ENCODE peak calls at places on chromosomes 6 and 20, in five cellular contexts. One of them, this sample, is unnamed.
A peak's percentile ranks its signal among the peaks of the same experiment; 100 is the strongest.

GRCh38 chr20:17662333-17663039 is 19.6 kb downstream of the RRBP1 start:
- DNase-seq in neural progenitor cell: no peak
- DNase-seq in AG09309: no peak
- DNase-seq in NCI-H460: no peak
- DNase-seq in amygdala: no peak
- DNase-seq in this sample: no peak

GRCh38 chr20:35131953-35132352 is 15.2 kb downstream of the EDEM2 start:
- DNase-seq in neural progenitor cell: no peak
- DNase-seq in AG09309: no peak
- DNase-seq in NCI-H460: no peak
- DNase-seq in amygdala: no peak
- DNase-seq in this sample: no peak

GRCh38 chr20:45019027-45019763 is 52.9 kb downstream of the STK4 start:
- DNase-seq in neural progenitor cell: no peak
- DNase-seq in AG09309: no peak
- DNase-seq in NCI-H460: no peak
- DNase-seq in amygdala: no peak
- DNase-seq in this sample: no peak

GRCh38 chr20:47241345-47241781 is 115.1 kb downstream of the ZMYND8 start:
- DNase-seq in neural progenitor cell: no peak
- DNase-seq in AG09309: peak; percentile 79
- DNase-seq in NCI-H460: no peak
- DNase-seq in amygdala: no peak
- DNase-seq in this sample: no peak

GRCh38 chr6:167781066-167781767 is 45.5 kb upstream of the AFDN start:
- DNase-seq in neural progenitor cell: no peak
- DNase-seq in AG09309: no peak
- DNase-seq in NCI-H460: no peak
- DNase-seq in amygdala: no peak
- DNase-seq in this sample: no peak

GRCh38 chr20:41014557-41015088 is 14.0 kb upstream of the TOP1 start:
- DNase-seq in neural progenitor cell: no peak
- DNase-seq in AG09309: no peak
- DNase-seq in NCI-H460: no peak
- DNase-seq in amygdala: no peak
- DNase-seq in this sample: no peak

GRCh38 chr20:63277466-63278272 is 5.1 kb downstream of the ARFGAP1 start:
- DNase-seq in neural progenitor cell: no peak
- DNase-seq in AG09309: no peak
- DNase-seq in NCI-H460: no peak
- DNase-seq in amygdala: no peak
- DNase-seq in this sample: no peak

GRCh38 chr20:17430515-17430914 is 100.7 kb downstream of the BFSP1 start:
- DNase-seq in neural progenitor cell: no peak
- DNase-seq in AG09309: no peak
- DNase-seq in NCI-H460: no peak
- DNase-seq in amygdala: no peak
- DNase-seq in this sample: no peak

GRCh38 chr6:11288065-11288464 is 55.6 kb upstream of the NEDD9 start:
- DNase-seq in neural progenitor cell: no peak
- DNase-seq in AG09309: no peak
- DNase-seq in NCI-H460: no peak
- DNase-seq in amygdala: no peak
- DNase-seq in this sample: no peak

GRCh38 chr20:44460795-44461141 is 14.9 kb upstream of the TTPAL start:
- DNase-seq in neural progenitor cell: peak; percentile 46
- DNase-seq in AG09309: no peak
- DNase-seq in NCI-H460: peak; percentile 31
- DNase-seq in amygdala: no peak
- DNase-seq in this sample: no peak

GRCh38 chr6:97049254-97050004 is 124.9 kb downstream of the KLHL32 start:
- DNase-seq in neural progenitor cell: no peak
- DNase-seq in AG09309: no peak
- DNase-seq in NCI-H460: no peak
- DNase-seq in amygdala: no peak
- DNase-seq in this sample: no peak

GRCh38 chr20:18567739-18568091 is 483 bp downstream of the SMIM26 start:
- DNase-seq in neural progenitor cell: no peak
- DNase-seq in AG09309: no peak
- DNase-seq in NCI-H460: no peak
- DNase-seq in amygdala: no peak
- DNase-seq in this sample: no peak

GRCh38 chr6:142416179-142416578 is 114.4 kb downstream of the ADGRG6 start:
- DNase-seq in neural progenitor cell: no peak
- DNase-seq in AG09309: peak; percentile 80
- DNase-seq in NCI-H460: no peak
- DNase-seq in amygdala: no peak
- DNase-seq in this sample: peak; percentile 85

GRCh38 chr20:62760536-62761057 is 35.7 kb upstream of the MRGBP start:
- DNase-seq in neural progenitor cell: no peak
- DNase-seq in AG09309: no peak
- DNase-seq in NCI-H460: no peak
- DNase-seq in amygdala: no peak
- DNase-seq in this sample: no peak

This sample was measured in retinal pigment epithelial cell.